ENCODE peak calls at places on chromosomes 6 and 20, in five cellular contexts. S, J, A, V and G are unnamed samples.

GRCh38 chr6:53910834-53911233 is 116.0 kb downstream of the LRRC1 start:
- DNase-seq in S (no peak), J (no peak), A (no peak), V (peak; percentile 32), G (no peak)

GRCh38 chr6:45626087-45626891 is 248.6 kb upstream of the SUPT3H start:
- DNase-seq in S (no peak), J (no peak), A (no peak), V (no peak), G (no peak)

GRCh38 chr6:2738373-2738979 is 12.2 kb downstream of the MYLK4 start:
- DNase-seq in S (no peak), J (peak; percentile 23), A (peak; percentile 43), V (peak; percentile 75), G (no peak)

GRCh38 chr6:4401408-4402367 is 266.3 kb upstream of the ECI2 start:
- DNase-seq in S (no peak), J (no peak), A (no peak), V (peak; percentile 45), G (no peak)

GRCh38 chr20:19416627-19417026 is 204.2 kb downstream of the SLC24A3 start:
- DNase-seq in S (no peak), J (no peak), A (no peak), V (no peak), G (no peak)

GRCh38 chr6:108288742-108289141 is 6.1 kb upstream of the AFG1L start:
- DNase-seq in S (no peak), J (no peak), A (no peak), V (no peak), G (no peak)

GRCh38 chr6:16294371-16294770 is 56.0 kb downstream of the GMPR start:
- DNase-seq in S (no peak), J (no peak), A (no peak), V (no peak), G (no peak)

GRCh38 chr6:159074120-159074684 is 29.4 kb upstream of the TAGAP start:
- DNase-seq in S (no peak), J (no peak), A (no peak), V (peak; percentile 74), G (no peak)

GRCh38 chr6:143561105-143561704 is 49.7 kb upstream of the FUCA2 start:
- DNase-seq in S (no peak), J (no peak), A (no peak), V (no peak), G (no peak)

GRCh38 chr6:106972500-106972899 is 2.0 kb downstream of the CD24 start:
- DNase-seq in S (no peak), J (no peak), A (no peak), V (no peak), G (no peak)

GRCh38 chr6:35370799-35371493 is 28.6 kb downstream of the PPARD start:
- DNase-seq in S (peak; percentile 55), J (no peak), A (no peak), V (no peak), G (peak; percentile 77)

GRCh38 chr6:9606435-9607134 is 808.3 kb downstream of the TFAP2A start:
- DNase-seq in S (no peak), J (no peak), A (no peak), V (no peak), G (no peak)

GRCh38 chr6:129345890-129346289 is 364.1 kb downstream of the ARHGAP18 start:
- DNase-seq in S (no peak), J (no peak), A (no peak), V (no peak), G (no peak)

GRCh38 chr6:105678516-105678915 is 275.6 kb upstream of the PREP start:
- DNase-seq in S (no peak), J (no peak), A (peak; percentile 63), V (no peak), G (no peak)

GRCh38 chr20:62739581-62740285 is 31.1 kb downstream of the NTSR1 start:
- DNase-seq in S (peak; percentile 65), J (peak; percentile 31), A (no peak), V (no peak), G (peak; percentile 72)

GRCh38 chr6:1911476-1911875 is 301.8 kb downstream of the FOXC1 start:
- DNase-seq in S (no peak), J (no peak), A (no peak), V (no peak), G (no peak)

GRCh38 chr6:47512872-47513271 is 35.3 kb downstream of the CD2AP start:
- DNase-seq in S (no peak), J (no peak), A (no peak), V (no peak), G (no peak)

GRCh38 chr6:49423817-49424216 is 39.2 kb downstream of the MMUT start:
- DNase-seq in S (no peak), J (no peak), A (no peak), V (no peak), G (no peak)

GRCh38 chr6:34864007-34864406 is 23.8 kb downstream of the TAF11 start:
- DNase-seq in S (no peak), J (no peak), A (no peak), V (no peak), G (no peak)

GRCh38 chr6:40695114-40695513 is 108.0 kb upstream of the LRFN2 start:
- DNase-seq in S (no peak), J (no peak), A (no peak), V (no peak), G (no peak)

GRCh38 chr6:144248470-144249301 is 36.4 kb upstream of the UTRN start:
- DNase-seq in S (no peak), J (no peak), A (no peak), V (no peak), G (no peak)

GRCh38 chr6:3228046-3228671 is 706 bp upstream of the TUBB2B start:
- DNase-seq in S (no peak), J (no peak), A (no peak), V (no peak), G (no peak)

GRCh38 chr20:49811825-49812462 is 684 bp upstream of the SLC9A8 start:
- DNase-seq in S (no peak), J (no peak), A (no peak), V (no peak), G (no peak)

GRCh38 chr6:12208190-12208589 is 82.0 kb upstream of the EDN1 start:
- DNase-seq in S (peak; percentile 75), J (no peak), A (no peak), V (peak; percentile 19), G (peak; percentile 55)

GRCh38 chr20:40175296-40175695 is 513.7 kb downstream of the MAFB start:
- DNase-seq in S (no peak), J (no peak), A (peak; percentile 10), V (no peak), G (no peak)

GRCh38 chr20:62143118-62143975 is at the start of the genes PSMA7 and SS18L1:
- DNase-seq in S (peak; percentile 92), J (peak; percentile 77), A (peak; percentile 82), V (peak; percentile 84), G (peak; percentile 92)

GRCh38 chr6:153044295-153044694 is 41.8 kb upstream of the MTRF1L start:
- DNase-seq in S (no peak), J (no peak), A (no peak), V (no peak), G (no peak)

GRCh38 chr6:110491644-110492317 is 15.4 kb upstream of the SLC22A16 start:
- DNase-seq in S (no peak), J (no peak), A (no peak), V (no peak), G (no peak)
- H3K27ac ChIP-seq in S (no peak overlapping the region), J (no peak overlapping the region), A (no peak overlapping the region), V (peak overlapping the region; percentile 37), G (no peak overlapping the region)

DNA sequence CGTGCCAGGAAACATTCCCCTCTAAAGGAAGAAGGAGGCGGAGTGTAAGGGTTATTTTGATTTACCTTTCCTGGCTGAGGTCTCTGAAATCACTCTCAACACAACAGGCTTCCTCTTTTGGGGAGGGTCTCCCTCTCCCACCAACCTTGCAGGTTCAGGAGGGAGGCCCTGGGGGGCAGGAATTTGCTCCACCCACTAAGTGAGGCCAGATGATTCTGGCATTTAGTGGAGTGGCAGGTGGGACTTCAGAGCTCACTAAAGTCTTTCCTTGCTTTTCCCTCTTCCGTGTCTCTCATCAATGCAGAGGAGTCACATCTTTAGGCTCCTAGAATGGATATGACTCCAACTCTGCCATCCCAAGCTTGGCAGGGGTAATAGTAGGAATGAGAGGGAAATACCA is 168.7 kb downstream of the BCAS1 start:
- DNase-seq in S (no peak), J (no peak), A (no peak), V (no peak), G (no peak)
- H3K4me1 ChIP-seq in S (peaks cover 37% of the 10 kb centered on the region), J (peaks cover 11% of the 10 kb centered on the region), A (no peaks in the 10 kb centered on the region), V (no peaks in the 10 kb centered on the region), G (peaks cover 1% of the 10 kb centered on the region)

DNA sequence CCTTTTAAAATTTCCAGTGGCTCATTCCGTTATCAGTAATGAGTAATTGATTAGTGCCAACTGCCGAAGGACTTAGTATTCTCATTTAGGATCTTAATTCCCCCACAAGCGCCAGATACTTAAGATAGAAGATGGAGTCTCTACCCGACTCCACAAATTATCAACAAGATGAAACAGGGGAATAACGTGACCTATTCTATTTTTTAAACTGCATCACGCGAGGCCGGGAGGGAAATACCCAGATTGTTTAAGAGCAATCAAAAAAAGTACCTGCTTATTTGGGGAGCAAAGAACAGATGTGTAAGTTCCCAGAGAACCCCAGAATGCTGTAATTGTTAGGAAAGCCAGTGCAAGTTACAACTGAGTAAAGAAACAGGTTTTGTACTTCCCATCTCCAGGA is 1.1 kb upstream of the MAP3K5 start:
- DNase-seq in S (no peak), J (peak; percentile 31), A (no peak), V (no peak), G (no peak)
- H3K27ac ChIP-seq in S (peak overlapping the region; percentile 98), J (peak overlapping the region; percentile 99), A (peak overlapping the region; percentile 98), V (peak overlapping the region; percentile 96), G (peak overlapping the region; percentile 47)

GRCh38 chr20:64261138-64261537 is 5.6 kb downstream of the PCMTD2 start:
- DNase-seq in S (no peak), J (no peak), A (no peak), V (peak; percentile 62), G (no peak)
- H3K4me1 ChIP-seq in S (peaks cover 42% of the 10 kb centered on the region), J (peaks cover 56% of the 10 kb centered on the region), A (no peaks in the 10 kb centered on the region), V (peaks cover 37% of the 10 kb centered on the region), G (peaks cover 4% of the 10 kb centered on the region)

GRCh38 chr6:93676506-93676905 is 257.1 kb upstream of the EPHA7 start:
- DNase-seq in S (no peak), J (no peak), A (no peak), V (no peak), G (no peak)
- H3K27ac ChIP-seq in S (no peak overlapping the region), J (no peak overlapping the region), A (no peak overlapping the region), V (no peak overlapping the region), G (no peak overlapping the region)

GRCh38 chr6:121520337-121521163 is 85.1 kb downstream of the GJA1 start:
- DNase-seq in S (no peak), J (no peak), A (no peak), V (no peak), G (no peak)

GRCh38 chr6:121522265-121522664 is 86.8 kb downstream of the GJA1 start:
- DNase-seq in S (no peak), J (no peak), A (peak; percentile 28), V (no peak), G (no peak)

GRCh38 chr6:121522771-121523386 is 87.4 kb downstream of the GJA1 start:
- DNase-seq in S (no peak), J (no peak), A (no peak), V (no peak), G (no peak)

GRCh38 chr6:121523628-121524027 is 88.2 kb downstream of the GJA1 start:
- DNase-seq in S (no peak), J (no peak), A (no peak), V (no peak), G (no peak)

DNA sequence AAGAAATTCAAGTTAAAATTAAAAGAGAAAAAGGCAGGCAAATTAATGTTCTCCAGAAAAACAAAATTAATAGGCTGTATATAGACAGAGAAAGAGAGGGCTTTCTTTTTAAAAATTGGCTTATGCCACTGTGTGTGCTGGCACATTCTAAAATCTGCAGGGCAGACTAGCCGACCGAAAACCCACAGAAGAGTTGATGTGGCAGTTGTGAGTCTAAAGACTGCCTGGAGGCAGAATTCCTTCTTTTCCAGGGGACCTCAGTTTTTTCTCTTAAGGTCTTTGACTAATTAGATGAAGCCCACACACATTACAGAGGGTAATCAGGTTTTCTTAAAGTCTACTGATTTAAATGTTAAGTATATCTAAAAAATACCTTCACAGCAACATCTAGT is 85.7 kb downstream of the GJA1 start:
- DNase-seq in S (no peak), J (no peak), A (no peak), V (no peak), G (no peak)
- H3K4me1 ChIP-seq in S (peaks cover 25% of the 10 kb centered on the region), J (no peaks in the 10 kb centered on the region), A (no peaks in the 10 kb centered on the region), V (no peaks in the 10 kb centered on the region), G (peaks cover 5% of the 10 kb centered on the region)